ENCODE peak calls at places on chromosome 9, in six cellular contexts. D is C1 segment of cervical spinal cord, N is brain microvascular endothelial cell, Z is AG08395, G is NT2/D1, R is GM12865. H is an unnamed sample.

GRCh38 chr9:137436761-137437600 is 4.2 kb downstream of the ENTPD8 start:
- DNase-seq in D (no peak), N (no peak), Z (no peak), G (no peak), R (no peak), H (no peak)

GRCh38 chr9:31347082-31347617 is 1037.3 kb upstream of the ACO1 start:
- DNase-seq in D (no peak), N (peak; percentile 6), Z (no peak), G (no peak), R (peak; percentile 88), H (peak; percentile 60)

GRCh38 chr9:124782661-124783574 is 6.0 kb downstream of the OLFML2A start:
- DNase-seq in D (no peak), N (no peak), Z (no peak), G (no peak), R (no peak), H (no peak)

GRCh38 chr9:137421838-137422667 is 909 bp downstream of the EXD3 start:
- DNase-seq in D (no peak), N (no peak), Z (no peak), G (no peak), R (no peak), H (no peak)

GRCh38 chr9:130327781-130328348 is 62.3 kb downstream of the HMCN2 start:
- DNase-seq in D (no peak), N (no peak), Z (no peak), G (no peak), R (no peak), H (no peak)

GRCh38 chr9:110252509-110253139 is 3.7 kb downstream of the TXN start:
- DNase-seq in D (no peak), N (no peak), Z (no peak), G (no peak), R (no peak), H (no peak)

GRCh38 chr9:2016411-2017208 is 1.5 kb downstream of the SMARCA2 start:
- DNase-seq in D (peak; percentile 71), N (peak; percentile 34), Z (peak; percentile 90), G (no peak), R (peak; percentile 72), H (peak; percentile 59)

GRCh38 chr9:35813434-35814105 is 1.3 kb downstream of the HINT2 start:
- DNase-seq in D (no peak), N (no peak), Z (peak; percentile 18), G (no peak), R (peak; percentile 23), H (no peak)

H was measured in CD8-positive, alpha-beta memory T cell.